ENCODE peak calls at places on chromosomes 13 and 19, in four cellular contexts. S is HT1080; F is NCI-H460; W is stimulated activated CD8-positive, alpha-beta memory T cell treated with anti-CD3 and anti-CD28 coated beads, Interleukin-4, amount 100 ng/mL, for 24 hours. L is an unnamed sample.

GRCh38 chr19:48085904-48086864 is 24.4 kb downstream of the PLA2G4C start:
- DNase-seq in S (no peak), F (no peak), W (no peak), L (no peak)

GRCh38 chr19:1512671-1513491 is at the start of gene ADAMTSL5:
- DNase-seq in S (peak; percentile 56), F (peak; percentile 42), W (peak; percentile 66), L (peak; percentile 41)

GRCh38 chr13:41065098-41065497 is 3.8 kb downstream of the WBP4 start:
- DNase-seq in S (no peak), F (no peak), W (no peak), L (no peak)

GRCh38 chr13:66560991-66561390 is 669.1 kb downstream of the PCDH9 start:
- DNase-seq in S (no peak), F (no peak), W (no peak), L (no peak)

GRCh38 chr19:44109458-44109857 is 3.7 kb upstream of the ZNF225 start:
- DNase-seq in S (no peak), F (no peak), W (no peak), L (no peak)

GRCh38 chr13:25046985-25047660 is 48.8 kb upstream of the PABPC3 start:
- DNase-seq in S (peak; percentile 36), F (no peak), W (no peak), L (no peak)

GRCh38 chr13:110312669-110313031 is 5.6 kb downstream of the COL4A2 start:
- DNase-seq in S (peak; percentile 47), F (no peak), W (no peak), L (peak; percentile 27)

GRCh38 chr19:58477130-58477529 is 978 bp downstream of the ZNF446 start:
- DNase-seq in S (no peak), F (no peak), W (no peak), L (no peak)

GRCh38 chr13:33862006-33862405 is 44.1 kb downstream of the RFC3 start:
- DNase-seq in S (no peak), F (no peak), W (no peak), L (no peak)

GRCh38 chr13:101916108-101916757 is 463.8 kb downstream of the ITGBL1 start:
- DNase-seq in S (peak; percentile 35), F (no peak), W (no peak), L (peak; percentile 37)

GRCh38 chr19:10417598-10418280 is 2.6 kb upstream of the PDE4A start:
- DNase-seq in S (peak; percentile 37), F (no peak), W (no peak), L (no peak)

GRCh38 chr13:77878186-77878585 is 40.4 kb downstream of the EDNRB start:
- DNase-seq in S (no peak), F (no peak), W (no peak), L (no peak)

GRCh38 chr19:8631425-8631819 is 989 bp downstream of the NFILZ start:
- DNase-seq in S (no peak), F (no peak), W (no peak), L (peak; percentile 61)

GRCh38 chr19:19461671-19462622 is 53.4 kb downstream of the TSSK6 start:
- DNase-seq in S (no peak), F (no peak), W (no peak), L (no peak)

GRCh38 chr19:48183356-48183755 is 12.9 kb downstream of the ZSWIM9 start:
- DNase-seq in S (no peak), F (no peak), W (no peak), L (no peak)